ENCODE peak calls at places on chromosomes 6 and 20, in five cellular contexts. J is tibial nerve, M is fibroblast of lung, Q is left lung, H is GM23338. R is an unnamed sample.
A peak's percentile ranks its signal among the peaks of the same experiment; 100 is the strongest.

GRCh38 chr6:99563056-99563723 is 5.3 kb downstream of the CCNC start:
- DNase-seq in J (no peak), M (no peak), Q (no peak), H (no peak), R (no peak)

GRCh38 chr20:44056010-44056698 is 130.8 kb downstream of the JPH2 start:
- DNase-seq in J (no peak), M (no peak), Q (no peak), H (peak; percentile 77), R (no peak)

GRCh38 chr6:15554728-15555100 is 108.1 kb downstream of the DTNBP1 start:
- DNase-seq in J (no peak), M (no peak), Q (no peak), H (no peak), R (no peak)

GRCh38 chr6:152380351-152380767 is 256.8 kb downstream of the SYNE1 start:
- DNase-seq in J (peak; percentile 13), M (peak; percentile 97), Q (no peak), H (no peak), R (peak; percentile 63)

GRCh38 chr6:43706788-43707187 is 19.2 kb upstream of the MRPS18A start:
- DNase-seq in J (no peak), M (peak; percentile 65), Q (no peak), H (no peak), R (no peak)

GRCh38 chr6:169008641-169009040 is 245.0 kb downstream of the THBS2 start:
- DNase-seq in J (no peak), M (peak; percentile 10), Q (no peak), H (peak; percentile 32), R (no peak)

GRCh38 chr6:6643398-6643797 is 54.9 kb downstream of the LY86 start:
- DNase-seq in J (no peak), M (no peak), Q (no peak), H (no peak), R (no peak)

GRCh38 chr6:22383016-22383415 is 86.2 kb upstream of the PRL start:
- DNase-seq in J (no peak), M (peak; percentile 57), Q (no peak), H (no peak), R (no peak)

GRCh38 chr6:2891768-2892170 is 11.3 kb downstream of the SERPINB9 start:
- DNase-seq in J (no peak), M (no peak), Q (no peak), H (no peak), R (no peak)

GRCh38 chr6:125858427-125859320 is 67.9 kb downstream of the NCOA7 start:
- DNase-seq in J (peak; percentile 59), M (peak; percentile 67), Q (peak; percentile 43), H (peak; percentile 96), R (no peak)

GRCh38 chr6:86723729-86724128 is 213.6 kb upstream of the HTR1E start:
- DNase-seq in J (no peak), M (no peak), Q (no peak), H (peak; percentile 8), R (no peak)

GRCh38 chr6:28134015-28134414 is 7.7 kb upstream of the ZKSCAN8 start:
- DNase-seq in J (no peak), M (peak; percentile 26), Q (no peak), H (peak; percentile 50), R (no peak)

GRCh38 chr6:123039431-123039830 is 43.4 kb downstream of the CLVS2 start:
- DNase-seq in J (no peak), M (no peak), Q (no peak), H (no peak), R (no peak)

GRCh38 chr6:167968091-167968490 is 29.4 kb upstream of the KIF25 start:
- DNase-seq in J (no peak), M (no peak), Q (no peak), H (peak; percentile 86), R (no peak)

GRCh38 chr6:163627274-163628062 is 212.9 kb downstream of the QKI start:
- DNase-seq in J (no peak), M (no peak), Q (no peak), H (no peak), R (no peak)

GRCh38 chr6:158808442-158808833 is 10.7 kb downstream of the EZR start:
- DNase-seq in J (no peak), M (no peak), Q (no peak), H (no peak), R (no peak)

GRCh38 chr6:26438000-26438399 is 2.3 kb upstream of the BTN3A3 start:
- DNase-seq in J (no peak), M (no peak), Q (no peak), H (no peak), R (no peak)

GRCh38 chr6:160697826-160698225 is 4.2 kb upstream of the PLG start:
- DNase-seq in J (no peak), M (no peak), Q (no peak), H (no peak), R (no peak)

GRCh38 chr20:24783631-24784492 is 165.2 kb upstream of the CST7 start:
- DNase-seq in J (no peak), M (no peak), Q (peak; percentile 15), H (peak; percentile 61), R (no peak)

GRCh38 chr6:157724960-157725741 is 97.9 kb upstream of the SNX9 start:
- DNase-seq in J (no peak), M (no peak), Q (no peak), H (no peak), R (no peak)

GRCh38 chr6:14206351-14206750 is 88.8 kb downstream of the CD83 start:
- DNase-seq in J (no peak), M (no peak), Q (no peak), H (no peak), R (no peak)

GRCh38 chr20:58832442-58832841 is 18.3 kb downstream of the GNAS-AS1 start:
- DNase-seq in J (no peak), M (no peak), Q (no peak), H (no peak), R (no peak)

GRCh38 chr6:209432-210103 is 82.7 kb upstream of the DUSP22 start:
- DNase-seq in J (no peak), M (no peak), Q (no peak), H (no peak), R (no peak)

GRCh38 chr20:37897008-37897548 is 5.8 kb upstream of the VSTM2L start:
- DNase-seq in J (no peak), M (no peak), Q (no peak), H (peak; percentile 75), R (no peak)

GRCh38 chr6:28607990-28608389 is 82.3 kb downstream of the GPX5 start:
- DNase-seq in J (no peak), M (no peak), Q (no peak), H (no peak), R (no peak)

GRCh38 chr6:81126150-81126549 is 626.3 kb downstream of the TENT5A start:
- DNase-seq in J (no peak), M (peak; percentile 12), Q (no peak), H (no peak), R (peak; percentile 27)

GRCh38 chr6:32920610-32921188 is 20.1 kb downstream of the HLA-DMB start:
- DNase-seq in J (no peak), M (no peak), Q (no peak), H (no peak), R (no peak)

GRCh38 chr6:168355716-168356522 is 36.3 kb upstream of the DACT2 start:
- DNase-seq in J (peak; percentile 29), M (no peak), Q (no peak), H (peak; percentile 73), R (no peak)

GRCh38 chr6:11011787-11012234 is 32.3 kb downstream of the ELOVL2 start:
- DNase-seq in J (no peak), M (no peak), Q (no peak), H (peak; percentile 72), R (no peak)

GRCh38 chr20:44395183-44395962 is 39.9 kb downstream of the HNF4A start:
- DNase-seq in J (no peak), M (no peak), Q (no peak), H (no peak), R (no peak)

GRCh38 chr6:21240709-21241108 is 352.8 kb upstream of the SOX4 start:
- DNase-seq in J (no peak), M (no peak), Q (no peak), H (no peak), R (no peak)

GRCh38 chr6:154222716-154223115 is 133.9 kb downstream of the IPCEF1 start:
- DNase-seq in J (no peak), M (no peak), Q (no peak), H (no peak), R (no peak)

GRCh38 chr6:32752580-32752979 is 10.8 kb downstream of the HLA-DQB2 start:
- DNase-seq in J (no peak), M (no peak), Q (no peak), H (no peak), R (no peak)

GRCh38 chr20:63952210-63952535 is 4.0 kb downstream of the UCKL1 start:
- DNase-seq in J (no peak), M (no peak), Q (no peak), H (no peak), R (no peak)
- H3K4me3 ChIP-seq in J (no peak overlapping the region), M (no peak overlapping the region), Q (no peak overlapping the region), H (no peak overlapping the region), R (no peak overlapping the region)

DNA sequence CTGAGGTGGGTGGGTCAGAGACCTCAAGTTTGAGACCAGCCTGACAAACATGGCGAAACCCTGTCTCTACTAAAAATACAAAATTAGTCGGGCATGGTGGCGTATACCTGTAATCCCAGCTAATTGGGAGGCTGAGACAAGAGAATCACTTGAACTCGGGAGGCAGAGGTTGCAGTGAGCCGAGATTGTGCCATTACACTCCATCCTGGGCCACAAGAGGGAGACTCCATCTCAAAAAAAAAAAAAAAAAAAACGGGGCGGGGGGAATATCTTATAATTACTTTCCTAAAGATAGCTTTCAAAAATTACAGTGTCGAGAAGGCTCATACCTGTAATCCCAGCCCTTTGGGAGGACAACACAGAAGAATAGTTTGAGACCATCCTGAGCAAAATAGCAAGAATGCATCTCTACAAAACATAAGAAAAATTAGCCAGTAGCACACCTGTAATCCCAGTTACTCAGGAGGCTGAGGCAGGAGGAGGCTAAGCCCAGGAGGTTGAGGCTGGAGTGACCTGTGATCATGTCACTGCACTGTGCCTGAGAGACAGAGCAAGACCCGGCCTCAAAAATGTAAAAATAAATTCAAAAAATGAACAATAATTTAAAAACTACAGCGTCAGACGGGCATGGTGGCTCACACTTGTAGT is 25.8 kb downstream of the CBFA2T2 start:
- DNase-seq in J (no peak), M (no peak), Q (no peak), H (peak; percentile 39), R (no peak)
- TF ChIP-seq CTCF in J (no peak), M (peak; percentile 28), Q (no peak), H (peak; percentile 42), R (peak; percentile 32)

DNA sequence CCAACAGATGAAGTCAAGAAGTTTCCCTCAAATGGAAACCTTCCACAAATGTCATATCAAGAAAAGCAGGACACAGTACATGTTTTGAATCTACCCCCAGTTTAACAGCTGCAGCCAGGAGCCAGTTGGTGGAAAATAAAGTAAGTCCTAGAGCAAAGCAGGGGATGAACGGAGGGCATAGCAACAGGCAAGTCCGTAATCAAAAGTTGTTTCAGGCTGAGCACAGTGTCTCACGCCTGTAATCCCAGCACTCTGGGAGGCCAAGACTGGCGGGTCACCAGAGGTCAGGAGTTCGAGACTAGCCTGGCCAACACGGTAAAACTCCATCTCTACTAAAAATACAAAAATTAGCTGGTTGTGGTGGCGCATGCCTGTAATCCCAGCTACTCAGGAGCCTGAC is 2.4 kb upstream of the SALL4 start:
- DNase-seq in J (no peak), M (no peak), Q (no peak), H (no peak), R (no peak)
- H3K27me3 ChIP-seq in J (peaks cover 39% of the 10 kb centered on the region), M (peaks cover 2% of the 10 kb centered on the region), Q (peaks cover 53% of the 10 kb centered on the region), H (no peaks in the 10 kb centered on the region), R (peaks cover 4% of the 10 kb centered on the region)

DNA sequence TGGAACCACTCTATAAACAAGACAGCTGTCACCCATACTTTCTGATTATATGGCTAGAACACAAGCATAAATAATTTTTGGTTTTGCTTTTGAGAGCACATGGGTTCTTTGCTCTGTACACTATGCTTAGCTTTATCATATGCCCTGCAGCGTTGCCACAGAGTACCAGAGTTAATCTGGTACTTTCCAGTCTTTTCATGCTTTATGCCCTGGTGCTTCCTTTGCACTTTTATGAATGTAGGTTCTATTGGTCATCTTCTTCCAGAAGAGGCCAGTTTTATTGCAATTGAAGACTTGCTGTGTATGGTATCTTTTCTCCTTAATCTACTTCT is 20.8 kb downstream of the SHLD1 start:
- DNase-seq in J (no peak), M (no peak), Q (no peak), H (no peak), R (no peak)
- H3K4me3 ChIP-seq in J (no peak overlapping the region), M (no peak overlapping the region), Q (no peak overlapping the region), H (no peak overlapping the region), R (no peak overlapping the region)

R was measured in BJ.